ENCODE peak calls at places on chromosome 2, in seven cellular contexts. One of them, this sample, is unnamed.

GRCh38 chr2:148978026-148978685 is 60.3 kb upstream of the LYPD6B start:
- DNase-seq in HT1080: no peak
- DNase-seq in uterus: no peak
- DNase-seq in T-helper 17 cell: no peak
- DNase-seq in sciatic nerve: no peak
- DNase-seq in NCI-H774: no peak
- DNase-seq in SW 1271: no peak
- DNase-seq in this sample: no peak

GRCh38 chr2:161102770-161103450 is 57.3 kb upstream of the TANK start:
- DNase-seq in NCI-H774: no peak
- DNase-seq in sciatic nerve: no peak
- DNase-seq in uterus: no peak
- DNase-seq in T-helper 17 cell: no peak
- DNase-seq in HT1080: no peak
- DNase-seq in SW 1271: no peak
- DNase-seq in this sample: no peak

GRCh38 chr2:173823540-173823939 is 141.6 kb downstream of the SP3 start:
- DNase-seq in T-helper 17 cell: no peak
- DNase-seq in HT1080: no peak
- DNase-seq in NCI-H774: no peak
- DNase-seq in uterus: no peak
- DNase-seq in sciatic nerve: no peak
- DNase-seq in SW 1271: no peak
- DNase-seq in this sample: no peak

GRCh38 chr2:221245772-221246171 is 326.3 kb downstream of the EPHA4 start:
- DNase-seq in uterus: no peak
- DNase-seq in NCI-H774: no peak
- DNase-seq in sciatic nerve: no peak
- DNase-seq in T-helper 17 cell: no peak
- DNase-seq in HT1080: no peak
- DNase-seq in SW 1271: no peak
- DNase-seq in this sample: no peak

GRCh38 chr2:219327719-219328118 is 4.8 kb downstream of the RESP18 start:
- DNase-seq in HT1080: no peak
- DNase-seq in T-helper 17 cell: no peak
- DNase-seq in sciatic nerve: no peak
- DNase-seq in uterus: no peak
- DNase-seq in NCI-H774: no peak
- DNase-seq in SW 1271: no peak
- DNase-seq in this sample: no peak

GRCh38 chr2:5693288-5694015 is 1.3 kb downstream of the SOX11 start:
- DNase-seq in sciatic nerve: no peak
- DNase-seq in SW 1271: no peak
- DNase-seq in HT1080: no peak
- DNase-seq in uterus: no peak
- DNase-seq in NCI-H774: no peak
- DNase-seq in T-helper 17 cell: no peak
- DNase-seq in this sample: no peak

GRCh38 chr2:13652531-13653313 is 936.0 kb downstream of the TRIB2 start:
- DNase-seq in SW 1271: peak; percentile 9
- DNase-seq in HT1080: peak; percentile 92
- DNase-seq in uterus: no peak
- DNase-seq in NCI-H774: no peak
- DNase-seq in sciatic nerve: no peak
- DNase-seq in T-helper 17 cell: no peak
- DNase-seq in this sample: no peak

GRCh38 chr2:171159326-171160118 is 1.2 kb downstream of the TLK1 start:
- DNase-seq in T-helper 17 cell: peak; percentile 43
- DNase-seq in uterus: peak; percentile 52
- DNase-seq in SW 1271: no peak
- DNase-seq in sciatic nerve: peak; percentile 66
- DNase-seq in HT1080: peak; percentile 50
- DNase-seq in NCI-H774: peak; percentile 16
- DNase-seq in this sample: peak; percentile 52

GRCh38 chr2:143087033-143087432 is 42.2 kb upstream of the ARHGAP15 start:
- DNase-seq in HT1080: no peak
- DNase-seq in sciatic nerve: no peak
- DNase-seq in uterus: no peak
- DNase-seq in SW 1271: no peak
- DNase-seq in T-helper 17 cell: no peak
- DNase-seq in NCI-H774: no peak
- DNase-seq in this sample: no peak

This sample was measured in stimulated activated naive CD8-positive, alpha-beta T cell treated with anti-CD3 and anti-CD28 coated beads, Interleukin-15, amount 100 ng/mL, for 72 hours.